ENCODE peak calls at places on chromosome 22, in eight cellular contexts. One of them, this sample, is unnamed.

GRCh38 chr22:39090426-39091064 is 6.5 kb upstream of the APOBEC3H start:
- DNase-seq in uterus: no peak
- DNase-seq in IMR-90: no peak
- DNase-seq in fibroblast of lung: no peak
- DNase-seq in pancreas: no peak
- DNase-seq in activated CD8-positive, alpha-beta T cell treated with anti-CD3 and anti-CD28 coated beads for 36 hours: peak; percentile 95
- DNase-seq in HFF-Myc: no peak
- DNase-seq in tibial artery: no peak
- DNase-seq in this sample: no peak

GRCh38 chr22:40326905-40327735 is 19.2 kb upstream of the ADSL start:
- DNase-seq in pancreas: no peak
- DNase-seq in IMR-90: peak; percentile 67
- DNase-seq in HFF-Myc: no peak
- DNase-seq in uterus: no peak
- DNase-seq in tibial artery: no peak
- DNase-seq in fibroblast of lung: peak; percentile 68
- DNase-seq in activated CD8-positive, alpha-beta T cell treated with anti-CD3 and anti-CD28 coated beads for 36 hours: peak; percentile 29
- DNase-seq in this sample: no peak

GRCh38 chr22:36850016-36850415 is 10.8 kb upstream of the NCF4 start:
- DNase-seq in pancreas: no peak
- DNase-seq in uterus: no peak
- DNase-seq in tibial artery: no peak
- DNase-seq in fibroblast of lung: no peak
- DNase-seq in activated CD8-positive, alpha-beta T cell treated with anti-CD3 and anti-CD28 coated beads for 36 hours: no peak
- DNase-seq in IMR-90: no peak
- DNase-seq in HFF-Myc: no peak
- DNase-seq in this sample: no peak

GRCh38 chr22:36659762-36660509 is 43.6 kb downstream of the CACNG2 start:
- DNase-seq in activated CD8-positive, alpha-beta T cell treated with anti-CD3 and anti-CD28 coated beads for 36 hours: peak; percentile 74
- DNase-seq in IMR-90: peak; percentile 88
- DNase-seq in HFF-Myc: peak; percentile 84
- DNase-seq in uterus: peak; percentile 72
- DNase-seq in tibial artery: peak; percentile 96
- DNase-seq in pancreas: peak; percentile 89
- DNase-seq in fibroblast of lung: peak; percentile 81
- DNase-seq in this sample: peak; percentile 81

GRCh38 chr22:46076651-46077339 is 73.5 kb upstream of the PPARA start:
- DNase-seq in uterus: peak; percentile 68
- DNase-seq in tibial artery: peak; percentile 75
- DNase-seq in IMR-90: peak; percentile 37
- DNase-seq in activated CD8-positive, alpha-beta T cell treated with anti-CD3 and anti-CD28 coated beads for 36 hours: no peak
- DNase-seq in fibroblast of lung: peak; percentile 81
- DNase-seq in HFF-Myc: no peak
- DNase-seq in pancreas: no peak
- DNase-seq in this sample: no peak

GRCh38 chr22:41498322-41498721 is 29.4 kb downstream of the ACO2 start:
- DNase-seq in tibial artery: no peak
- DNase-seq in pancreas: no peak
- DNase-seq in activated CD8-positive, alpha-beta T cell treated with anti-CD3 and anti-CD28 coated beads for 36 hours: no peak
- DNase-seq in HFF-Myc: no peak
- DNase-seq in IMR-90: no peak
- DNase-seq in uterus: no peak
- DNase-seq in fibroblast of lung: no peak
- DNase-seq in this sample: no peak

GRCh38 chr22:45296628-45297297 is 12.0 kb downstream of the UPK3A start:
- DNase-seq in tibial artery: no peak
- DNase-seq in pancreas: no peak
- DNase-seq in HFF-Myc: no peak
- DNase-seq in activated CD8-positive, alpha-beta T cell treated with anti-CD3 and anti-CD28 coated beads for 36 hours: peak; percentile 46
- DNase-seq in uterus: no peak
- DNase-seq in fibroblast of lung: no peak
- DNase-seq in IMR-90: no peak
- DNase-seq in this sample: no peak

GRCh38 chr22:18987765-18988164 is 51.7 kb upstream of the PRODH start:
- DNase-seq in uterus: no peak
- DNase-seq in fibroblast of lung: peak; percentile 6
- DNase-seq in pancreas: peak; percentile 47
- DNase-seq in activated CD8-positive, alpha-beta T cell treated with anti-CD3 and anti-CD28 coated beads for 36 hours: peak; percentile 31
- DNase-seq in IMR-90: no peak
- DNase-seq in tibial artery: no peak
- DNase-seq in HFF-Myc: no peak
- DNase-seq in this sample: no peak

GRCh38 chr22:46111645-46112306 is 38.5 kb upstream of the PPARA start:
- DNase-seq in uterus: peak; percentile 55
- DNase-seq in tibial artery: peak; percentile 93
- DNase-seq in pancreas: no peak
- DNase-seq in fibroblast of lung: no peak
- DNase-seq in IMR-90: no peak
- DNase-seq in HFF-Myc: no peak
- DNase-seq in activated CD8-positive, alpha-beta T cell treated with anti-CD3 and anti-CD28 coated beads for 36 hours: no peak
- DNase-seq in this sample: no peak

GRCh38 chr22:38417252-38418060 is 37.5 kb downstream of the KCNJ4 start:
- DNase-seq in uterus: no peak
- DNase-seq in pancreas: no peak
- DNase-seq in tibial artery: peak; percentile 53
- DNase-seq in IMR-90: no peak
- DNase-seq in activated CD8-positive, alpha-beta T cell treated with anti-CD3 and anti-CD28 coated beads for 36 hours: no peak
- DNase-seq in HFF-Myc: no peak
- DNase-seq in fibroblast of lung: no peak
- DNase-seq in this sample: no peak

GRCh38 chr22:29382575-29383328 is 5.6 kb downstream of the AP1B1 start:
- DNase-seq in activated CD8-positive, alpha-beta T cell treated with anti-CD3 and anti-CD28 coated beads for 36 hours: no peak
- DNase-seq in tibial artery: peak; percentile 59
- DNase-seq in uterus: no peak
- DNase-seq in HFF-Myc: no peak
- DNase-seq in pancreas: peak; percentile 80
- DNase-seq in fibroblast of lung: no peak
- DNase-seq in IMR-90: no peak
- DNase-seq in this sample: no peak

GRCh38 chr22:41840216-41840615 is 7.3 kb downstream of the SREBF2 start:
- DNase-seq in HFF-Myc: no peak
- DNase-seq in uterus: no peak
- DNase-seq in tibial artery: no peak
- DNase-seq in pancreas: no peak
- DNase-seq in activated CD8-positive, alpha-beta T cell treated with anti-CD3 and anti-CD28 coated beads for 36 hours: no peak
- DNase-seq in fibroblast of lung: no peak
- DNase-seq in IMR-90: no peak
- DNase-seq in this sample: no peak

GRCh38 chr22:37163618-37164534 is 14.2 kb upstream of the IL2RB start:
- DNase-seq in pancreas: no peak
- DNase-seq in IMR-90: no peak
- DNase-seq in activated CD8-positive, alpha-beta T cell treated with anti-CD3 and anti-CD28 coated beads for 36 hours: peak; percentile 95
- DNase-seq in tibial artery: no peak
- DNase-seq in HFF-Myc: no peak
- DNase-seq in fibroblast of lung: no peak
- DNase-seq in uterus: no peak
- DNase-seq in this sample: no peak

GRCh38 chr22:42065408-42066132 is 5.0 kb downstream of the NAGA start:
- DNase-seq in HFF-Myc: no peak
- DNase-seq in tibial artery: no peak
- DNase-seq in uterus: no peak
- DNase-seq in activated CD8-positive, alpha-beta T cell treated with anti-CD3 and anti-CD28 coated beads for 36 hours: no peak
- DNase-seq in fibroblast of lung: no peak
- DNase-seq in IMR-90: no peak
- DNase-seq in pancreas: no peak
- DNase-seq in this sample: no peak

GRCh38 chr22:29369460-29369859 is 18.9 kb downstream of the AP1B1 start:
- DNase-seq in uterus: peak; percentile 54
- DNase-seq in IMR-90: peak; percentile 76
- DNase-seq in tibial artery: peak; percentile 80
- DNase-seq in activated CD8-positive, alpha-beta T cell treated with anti-CD3 and anti-CD28 coated beads for 36 hours: no peak
- DNase-seq in fibroblast of lung: peak; percentile 66
- DNase-seq in pancreas: no peak
- DNase-seq in HFF-Myc: no peak
- DNase-seq in this sample: peak; percentile 59

GRCh38 chr22:44816141-44816540 is 63.8 kb downstream of the ARHGAP8 start:
- DNase-seq in tibial artery: no peak
- DNase-seq in fibroblast of lung: no peak
- DNase-seq in HFF-Myc: no peak
- DNase-seq in activated CD8-positive, alpha-beta T cell treated with anti-CD3 and anti-CD28 coated beads for 36 hours: no peak
- DNase-seq in IMR-90: no peak
- DNase-seq in pancreas: no peak
- DNase-seq in uterus: no peak
- DNase-seq in this sample: peak; percentile 36

GRCh38 chr22:30422481-30423295 is 2.9 kb upstream of the MTFP1 start:
- DNase-seq in tibial artery: peak; percentile 91
- DNase-seq in activated CD8-positive, alpha-beta T cell treated with anti-CD3 and anti-CD28 coated beads for 36 hours: peak; percentile 67
- DNase-seq in HFF-Myc: no peak
- DNase-seq in pancreas: peak; percentile 44
- DNase-seq in fibroblast of lung: peak; percentile 92
- DNase-seq in uterus: peak; percentile 68
- DNase-seq in IMR-90: peak; percentile 95
- DNase-seq in this sample: peak; percentile 78

GRCh38 chr22:30425327-30425615 is 297 bp upstream of the MTFP1 start:
- DNase-seq in activated CD8-positive, alpha-beta T cell treated with anti-CD3 and anti-CD28 coated beads for 36 hours: no peak
- DNase-seq in pancreas: no peak
- DNase-seq in HFF-Myc: no peak
- DNase-seq in fibroblast of lung: no peak
- DNase-seq in uterus: no peak
- DNase-seq in IMR-90: no peak
- DNase-seq in tibial artery: no peak
- DNase-seq in this sample: no peak

GRCh38 chr22:30424471-30425326 is 869 bp upstream of the MTFP1 start:
- DNase-seq in HFF-Myc: no peak
- DNase-seq in fibroblast of lung: no peak
- DNase-seq in pancreas: peak; percentile 29
- DNase-seq in tibial artery: no peak
- DNase-seq in uterus: no peak
- DNase-seq in activated CD8-positive, alpha-beta T cell treated with anti-CD3 and anti-CD28 coated beads for 36 hours: peak; percentile 55
- DNase-seq in IMR-90: peak; percentile 28
- DNase-seq in this sample: no peak

GRCh38 chr22:30423296-30423958 is 2.1 kb upstream of the MTFP1 start:
- DNase-seq in uterus: peak; percentile 53
- DNase-seq in activated CD8-positive, alpha-beta T cell treated with anti-CD3 and anti-CD28 coated beads for 36 hours: peak; percentile 80
- DNase-seq in tibial artery: peak; percentile 83
- DNase-seq in fibroblast of lung: no peak
- DNase-seq in pancreas: no peak
- DNase-seq in IMR-90: no peak
- DNase-seq in HFF-Myc: no peak
- DNase-seq in this sample: peak; percentile 58

DNA sequence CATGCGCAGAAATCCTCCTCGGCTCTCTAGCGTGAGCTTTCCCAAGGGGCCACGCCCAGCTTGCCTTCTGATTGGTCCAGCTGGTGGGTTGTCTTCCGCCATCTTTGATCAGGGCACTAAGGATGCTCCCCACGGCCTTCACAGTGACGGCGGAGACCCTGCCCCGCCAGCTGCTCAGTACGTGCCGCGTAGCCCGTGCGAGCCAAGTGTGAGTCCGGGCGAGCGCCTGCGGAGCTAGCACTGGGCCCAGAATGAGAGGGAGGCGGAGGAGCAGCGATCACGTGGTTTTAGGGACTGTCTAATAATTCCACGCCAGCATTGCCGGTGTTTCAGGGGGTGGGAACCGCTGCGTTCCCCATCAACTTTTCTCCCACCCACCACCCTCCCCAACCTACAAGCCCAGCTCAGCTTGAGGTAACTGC is 1.6 kb upstream of the MTFP1 start:
- DNase-seq in tibial artery: peak; percentile 99
- DNase-seq in HFF-Myc: peak; percentile 99
- DNase-seq in uterus: peak; percentile 99
- DNase-seq in fibroblast of lung: peak; percentile 100
- DNase-seq in activated CD8-positive, alpha-beta T cell treated with anti-CD3 and anti-CD28 coated beads for 36 hours: peak; percentile 99
- DNase-seq in IMR-90: peak; percentile 100
- DNase-seq in pancreas: peak; percentile 98
- DNase-seq in this sample: peak; percentile 98
- TF ChIP-seq CTCF in tibial artery: no peak
- TF ChIP-seq CTCF in HFF-Myc: no peak
- TF ChIP-seq CTCF in uterus: no peak
- TF ChIP-seq CTCF in fibroblast of lung: no peak
- TF ChIP-seq CTCF in activated CD8-positive, alpha-beta T cell treated with anti-CD3 and anti-CD28 coated beads for 36 hours: no peak
- TF ChIP-seq CTCF in IMR-90: no peak
- TF ChIP-seq CTCF in pancreas: no peak
- TF ChIP-seq CTCF in this sample: no peak

GRCh38 chr22:24205438-24206189 is 24.3 kb downstream of the SUSD2 start:
- DNase-seq in pancreas: no peak
- DNase-seq in uterus: no peak
- DNase-seq in activated CD8-positive, alpha-beta T cell treated with anti-CD3 and anti-CD28 coated beads for 36 hours: no peak
- DNase-seq in fibroblast of lung: no peak
- DNase-seq in tibial artery: no peak
- DNase-seq in IMR-90: no peak
- DNase-seq in HFF-Myc: no peak
- DNase-seq in this sample: no peak
- TF ChIP-seq CTCF in pancreas: no peak
- TF ChIP-seq CTCF in uterus: no peak
- TF ChIP-seq CTCF in activated CD8-positive, alpha-beta T cell treated with anti-CD3 and anti-CD28 coated beads for 36 hours: no peak
- TF ChIP-seq CTCF in fibroblast of lung: no peak
- TF ChIP-seq CTCF in tibial artery: no peak
- TF ChIP-seq CTCF in IMR-90: no peak
- TF ChIP-seq CTCF in HFF-Myc: no peak
- TF ChIP-seq CTCF in this sample: no peak

DNA sequence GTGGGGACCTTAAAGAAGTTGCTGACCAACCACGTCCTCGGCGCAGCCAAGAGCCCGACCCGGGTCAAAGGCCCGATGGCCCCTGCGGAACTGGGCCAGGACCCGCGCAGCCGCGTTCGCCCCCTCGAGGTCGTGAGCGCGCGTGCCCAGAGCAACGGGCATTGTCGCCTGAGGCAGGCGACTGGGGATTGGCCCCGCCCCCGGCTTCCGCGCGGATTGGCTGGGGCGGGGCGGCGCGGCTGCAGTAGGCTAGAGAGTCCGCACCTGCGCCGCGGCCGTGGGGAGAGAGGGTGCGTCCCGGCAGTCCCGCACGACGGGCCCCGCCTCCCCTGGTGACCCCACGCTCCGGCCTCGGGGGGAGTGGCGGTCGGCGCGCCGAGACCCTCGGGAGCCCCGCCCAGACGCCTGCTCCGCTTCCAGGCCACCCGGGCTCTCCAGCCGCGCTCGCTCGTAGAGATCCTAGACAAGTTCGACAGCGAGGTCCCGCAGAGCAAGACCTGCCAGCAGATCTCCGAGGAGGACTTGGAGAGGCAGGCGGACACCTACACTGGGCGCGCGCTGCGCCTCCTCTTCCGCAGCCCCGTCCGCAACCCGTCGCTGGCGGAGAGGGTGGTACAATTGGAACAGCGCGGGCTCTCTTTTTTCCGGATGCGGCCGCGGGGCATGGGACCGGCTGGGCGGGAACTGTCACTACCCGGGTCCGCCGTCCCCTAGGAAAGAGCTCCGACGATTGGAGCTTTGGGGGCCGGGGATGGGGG is 8.3 kb upstream of the PPIL2 start:
- DNase-seq in IMR-90: peak; percentile 8
- DNase-seq in tibial artery: peak; percentile 78
- DNase-seq in pancreas: peak; percentile 81
- DNase-seq in fibroblast of lung: peak; percentile 11
- DNase-seq in HFF-Myc: no peak
- DNase-seq in activated CD8-positive, alpha-beta T cell treated with anti-CD3 and anti-CD28 coated beads for 36 hours: peak; percentile 83
- DNase-seq in uterus: no peak
- DNase-seq in this sample: no peak
- TF ChIP-seq CTCF in IMR-90: no peak
- TF ChIP-seq CTCF in tibial artery: no peak
- TF ChIP-seq CTCF in pancreas: no peak
- TF ChIP-seq CTCF in fibroblast of lung: no peak
- TF ChIP-seq CTCF in HFF-Myc: no peak
- TF ChIP-seq CTCF in activated CD8-positive, alpha-beta T cell treated with anti-CD3 and anti-CD28 coated beads for 36 hours: peak; percentile 56
- TF ChIP-seq CTCF in uterus: no peak
- TF ChIP-seq CTCF in this sample: peak; percentile 49

DNA sequence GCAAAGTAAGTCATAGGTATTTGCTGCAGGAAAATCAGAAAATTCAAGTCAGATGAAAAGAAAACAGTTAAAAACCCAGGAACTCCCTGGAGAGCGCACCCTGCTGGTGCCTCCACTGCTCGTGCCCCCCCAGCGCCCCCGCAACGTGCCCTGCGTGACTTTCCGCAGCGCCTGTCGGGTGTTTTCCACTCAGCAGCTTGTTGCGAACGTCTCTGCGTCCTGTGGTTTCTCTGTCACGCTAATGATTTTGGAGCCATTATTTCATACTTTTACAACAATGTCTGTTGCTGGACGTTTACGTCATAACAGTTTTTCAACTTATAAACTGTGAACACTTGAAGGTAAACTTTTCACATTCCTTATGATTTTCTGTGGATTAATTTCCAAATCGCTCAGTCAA is 5.0 kb downstream of the CRELD2 start:
- DNase-seq in IMR-90: peak; percentile 81
- DNase-seq in tibial artery: no peak
- DNase-seq in uterus: no peak
- DNase-seq in HFF-Myc: no peak
- DNase-seq in fibroblast of lung: peak; percentile 44
- DNase-seq in pancreas: no peak
- DNase-seq in activated CD8-positive, alpha-beta T cell treated with anti-CD3 and anti-CD28 coated beads for 36 hours: no peak
- DNase-seq in this sample: no peak
- TF ChIP-seq CTCF in IMR-90: peak; percentile 76
- TF ChIP-seq CTCF in tibial artery: no peak
- TF ChIP-seq CTCF in uterus: no peak
- TF ChIP-seq CTCF in HFF-Myc: peak; percentile 26
- TF ChIP-seq CTCF in fibroblast of lung: peak; percentile 3
- TF ChIP-seq CTCF in pancreas: no peak
- TF ChIP-seq CTCF in activated CD8-positive, alpha-beta T cell treated with anti-CD3 and anti-CD28 coated beads for 36 hours: peak; percentile 23
- TF ChIP-seq CTCF in this sample: no peak